ENCODE peak calls at places on chromosomes 6 and 20, in ten cellular contexts. X, I, P, L, Y, G, O, K, H and B are unnamed samples.

GRCh38 chr20:63085087-63085861 is 78.5 kb upstream of the BHLHE23 start:
- DNase-seq in X (peak; percentile 74), I (no peak), P (peak; percentile 62), L (no peak), Y (no peak), G (no peak), O (no peak), K (no peak), H (peak; percentile 6), B (peak; percentile 3)

GRCh38 chr6:131660195-131660594 is 23.1 kb downstream of the ENPP3 start:
- DNase-seq in X (no peak), I (peak; percentile 46), P (no peak), L (no peak), Y (no peak), G (no peak), O (no peak), K (no peak), H (no peak), B (no peak)

GRCh38 chr6:133166706-133167105 is 74.5 kb upstream of the EYA4 start:
- DNase-seq in X (no peak), I (no peak), P (no peak), L (no peak), Y (no peak), G (no peak), O (no peak), K (no peak), H (no peak), B (no peak)

GRCh38 chr6:152463183-152463582 is 174.0 kb downstream of the SYNE1 start:
- DNase-seq in X (no peak), I (no peak), P (no peak), L (no peak), Y (no peak), G (no peak), O (no peak), K (no peak), H (no peak), B (no peak)

GRCh38 chr6:28776269-28777146 is 147.3 kb downstream of the TRIM27 start:
- DNase-seq in X (no peak), I (no peak), P (no peak), L (no peak), Y (no peak), G (no peak), O (no peak), K (no peak), H (no peak), B (no peak)

GRCh38 chr20:33310327-33310899 is 27.4 kb downstream of the BPIFB1 start:
- DNase-seq in X (no peak), I (no peak), P (no peak), L (no peak), Y (no peak), G (no peak), O (no peak), K (no peak), H (no peak), B (no peak)

GRCh38 chr20:5675103-5676091 is 74.8 kb upstream of the SHLD1 start:
- DNase-seq in X (no peak), I (no peak), P (no peak), L (no peak), Y (no peak), G (no peak), O (no peak), K (no peak), H (no peak), B (no peak)

GRCh38 chr20:57450419-57450818 is 59.2 kb downstream of the RBM38 start:
- DNase-seq in X (peak; percentile 80), I (no peak), P (peak; percentile 92), L (no peak), Y (peak; percentile 36), G (no peak), O (no peak), K (no peak), H (peak; percentile 41), B (peak; percentile 38)

GRCh38 chr20:50346372-50347347 is 156.0 kb downstream of the CEBPB start:
- DNase-seq in X (peak; percentile 93), I (peak; percentile 81), P (peak; percentile 82), L (peak; percentile 37), Y (peak; percentile 91), G (peak; percentile 84), O (peak; percentile 80), K (no peak), H (peak; percentile 85), B (peak; percentile 84)

GRCh38 chr6:72894091-72894490 is 272.2 kb downstream of the KCNQ5 start:
- DNase-seq in X (no peak), I (no peak), P (no peak), L (no peak), Y (no peak), G (no peak), O (no peak), K (no peak), H (no peak), B (no peak)

GRCh38 chr6:72740135-72740534 is 118.3 kb downstream of the KCNQ5 start:
- DNase-seq in X (no peak), I (no peak), P (no peak), L (no peak), Y (no peak), G (no peak), O (no peak), K (no peak), H (no peak), B (no peak)

GRCh38 chr20:48818481-48818987 is 9.3 kb downstream of the PREX1 start:
- DNase-seq in X (no peak), I (no peak), P (no peak), L (no peak), Y (no peak), G (no peak), O (no peak), K (no peak), H (no peak), B (no peak)

GRCh38 chr6:118212451-118213173 is 305.5 kb downstream of the SLC35F1 start:
- DNase-seq in X (no peak), I (no peak), P (no peak), L (no peak), Y (no peak), G (no peak), O (no peak), K (no peak), H (no peak), B (no peak)

GRCh38 chr20:63446174-63447024 is 26.1 kb downstream of the KCNQ2 start:
- DNase-seq in X (no peak), I (no peak), P (peak; percentile 78), L (no peak), Y (no peak), G (no peak), O (no peak), K (no peak), H (no peak), B (no peak)

GRCh38 chr6:53854843-53855567 is 60.2 kb downstream of the LRRC1 start:
- DNase-seq in X (no peak), I (no peak), P (no peak), L (no peak), Y (no peak), G (no peak), O (no peak), K (no peak), H (no peak), B (no peak)

GRCh38 chr6:24667378-24667803 is 514 bp downstream of the ACOT13 start:
- DNase-seq in X (no peak), I (no peak), P (peak; percentile 11), L (peak; percentile 20), Y (peak; percentile 10), G (no peak), O (no peak), K (no peak), H (no peak), B (no peak)

DNA sequence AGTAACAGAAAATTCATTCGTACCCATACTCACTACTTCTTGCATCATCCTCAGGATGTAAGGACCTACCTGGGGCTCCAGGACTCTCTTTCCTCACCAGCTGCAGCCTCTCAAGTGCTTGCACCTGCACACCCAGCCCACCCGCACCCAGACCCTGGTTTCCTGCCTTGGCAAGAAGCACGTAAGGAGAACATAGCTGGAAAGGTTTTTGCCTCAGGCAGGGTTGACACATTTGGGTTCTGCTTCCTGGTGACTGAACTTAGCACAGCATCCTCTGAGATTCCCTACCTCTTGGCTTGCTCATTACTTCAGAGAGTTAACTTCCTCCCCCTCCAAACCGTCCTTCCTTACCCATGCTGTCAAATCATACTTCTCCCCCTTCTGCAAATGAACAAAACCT is 556.9 kb downstream of the CD83 start:
- DNase-seq in X (no peak), I (no peak), P (no peak), L (no peak), Y (no peak), G (no peak), O (no peak), K (no peak), H (no peak), B (no peak)
- H3K4me1 ChIP-seq in X (no peaks in the 10 kb centered on the region), I (no peaks in the 10 kb centered on the region), P (no peaks in the 10 kb centered on the region), L (peaks cover 12% of the 10 kb centered on the region), Y (peaks cover 20% of the 10 kb centered on the region), G (no peaks in the 10 kb centered on the region), O (no peaks in the 10 kb centered on the region), K (no peaks in the 10 kb centered on the region), H (peaks cover 11% of the 10 kb centered on the region), B (no peaks in the 10 kb centered on the region)

DNA sequence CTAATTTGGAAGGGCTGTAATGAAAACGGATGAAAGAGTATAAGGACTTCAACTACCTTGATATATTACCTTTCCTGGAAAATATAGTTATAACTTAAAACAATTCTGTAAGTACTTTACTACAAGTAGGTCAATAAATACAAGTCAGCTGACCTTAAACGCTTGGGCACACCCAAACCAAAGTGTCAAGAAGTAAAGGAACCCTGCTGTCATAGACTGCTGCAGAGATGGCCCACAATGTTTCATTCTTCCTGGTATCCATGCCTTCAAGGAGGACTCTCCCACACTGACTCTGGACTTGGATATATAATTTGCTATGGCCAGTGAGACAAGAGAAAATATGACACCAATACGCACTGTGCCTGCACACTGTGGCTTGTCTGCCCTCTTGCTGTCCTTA is 132.0 kb downstream of the LAMP5 start:
- DNase-seq in X (no peak), I (no peak), P (no peak), L (no peak), Y (no peak), G (no peak), O (no peak), K (no peak), H (no peak), B (no peak)
- TF ChIP-seq CTCF in X (no peak), I (no peak), P (no peak), L (no peak), Y (no peak), G (no peak), O (no peak), K (no peak), H (no peak), B (no peak)

DNA sequence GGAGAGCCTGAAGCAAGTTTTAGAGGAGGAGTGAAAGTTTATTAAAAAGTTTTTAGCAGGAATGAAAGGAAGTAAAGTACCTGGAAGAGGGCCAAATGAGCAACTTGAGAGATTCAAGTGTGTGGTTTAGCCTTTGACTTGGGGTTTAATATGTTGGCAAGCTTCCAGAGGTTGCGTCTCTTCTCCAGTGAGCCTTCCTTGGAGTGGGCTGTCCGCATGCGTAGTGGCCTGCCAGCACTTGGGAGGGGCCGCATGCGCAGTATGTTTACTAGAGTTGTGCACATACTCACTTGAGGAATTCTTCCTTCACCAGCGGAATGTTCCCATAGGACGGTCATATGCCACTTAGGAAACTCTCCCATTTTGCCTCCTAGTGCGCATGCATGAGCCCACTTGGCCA is 235.2 kb downstream of the ALDH8A1 start:
- DNase-seq in X (no peak), I (peak; percentile 26), P (no peak), L (no peak), Y (no peak), G (no peak), O (no peak), K (no peak), H (peak; percentile 23), B (no peak)
- H3K4me3 ChIP-seq in X (peak overlapping the region; percentile 52), I (no peak overlapping the region), P (no peak overlapping the region), L (no peak overlapping the region), Y (no peak overlapping the region), G (no peak overlapping the region), O (no peak overlapping the region), K (no peak overlapping the region), H (no peak overlapping the region), B (no peak overlapping the region)

GRCh38 chr6:35035481-35036030 is 105.6 kb downstream of the TCP11 start:
- DNase-seq in X (no peak), I (peak; percentile 59), P (no peak), L (no peak), Y (no peak), G (no peak), O (no peak), K (no peak), H (no peak), B (peak; percentile 11)
- H3K4me1 ChIP-seq in X (peaks cover 3% of the 10 kb centered on the region), I (peaks cover 26% of the 10 kb centered on the region), P (no peaks in the 10 kb centered on the region), L (peaks cover 15% of the 10 kb centered on the region), Y (peaks cover 70% of the 10 kb centered on the region), G (peaks cover 5% of the 10 kb centered on the region), O (peaks cover 20% of the 10 kb centered on the region), K (no peaks in the 10 kb centered on the region), H (peaks cover 29% of the 10 kb centered on the region), B (no peaks in the 10 kb centered on the region)